ENCODE peak calls at places on chromosomes 7 and 10, in ten cellular contexts. F is AG04449, X is endothelial cell of umbilical vein, M is cardiac fibroblast, D is testis, N is GM23338, C is ovary, V is right lobe of liver, B is A549, S is kidney. O is an unnamed sample.

GRCh38 chr10:31709028-31709427 is 219.6 kb downstream of the ARHGAP12 start:
- DNase-seq in N (no peak), S (no peak), C (no peak), V (no peak), X (peak), M (peak), B (no peak), F (no peak), D (no peak), O (no peak)

GRCh38 chr10:129320340-129320739 is 146.7 kb upstream of the MGMT start:
- DNase-seq in F (no peak), B (no peak), D (no peak), N (no peak), M (peak), V (no peak), X (no peak), S (no peak), C (no peak), O (no peak)

GRCh38 chr7:26046150-26046549 is 105.8 kb upstream of the NFE2L3 start:
- DNase-seq in N (no peak), M (no peak), B (no peak), D (no peak), S (no peak), V (no peak), F (no peak), C (no peak), X (no peak), O (no peak)

GRCh38 chr7:107687656-107688055 is 27.0 kb downstream of the SLC26A4 start:
- DNase-seq in S (no peak), C (no peak), F (no peak), X (peak), D (no peak), M (no peak), B (no peak), N (no peak), V (no peak), O (no peak)

GRCh38 chr10:71737356-71738172 is 18.0 kb upstream of the C10orf105 start:
- DNase-seq in C (no peak), F (no peak), B (no peak), S (no peak), N (no peak), X (no peak), D (no peak), M (no peak), V (peak), O (no peak)

GRCh38 chr7:136617176-136617575 is 251.3 kb upstream of the CHRM2 start:
- DNase-seq in B (no peak), N (no peak), F (peak), S (no peak), C (no peak), V (no peak), D (no peak), M (no peak), X (no peak), O (no peak)

GRCh38 chr10:43076876-43077420 is at the start of gene RET:
- DNase-seq in F (no peak), C (no peak), B (peak), M (no peak), V (no peak), S (no peak), N (peak), X (no peak), D (peak), O (peak)

GRCh38 chr10:96984512-96985225 is 152.6 kb downstream of the LCOR start:
- DNase-seq in M (no peak), D (no peak), C (no peak), S (no peak), X (no peak), B (no peak), N (peak), F (no peak), V (no peak), O (no peak)

GRCh38 chr10:70343712-70344111 is 38.7 kb downstream of the LRRC20 start:
- DNase-seq in F (no peak), X (no peak), D (no peak), B (no peak), C (no peak), V (no peak), S (no peak), N (no peak), M (no peak), O (no peak)

GRCh38 chr7:134826105-134826504 is 46.7 kb downstream of the CALD1 start:
- DNase-seq in F (no peak), N (no peak), S (no peak), M (peak), D (no peak), V (no peak), C (no peak), X (no peak), B (no peak), O (no peak)

GRCh38 chr7:133950856-133951255 is 176.3 kb upstream of the LRGUK start:
- DNase-seq in C (no peak), F (no peak), M (no peak), B (no peak), N (peak), D (no peak), S (no peak), V (no peak), X (no peak), O (no peak)

GRCh38 chr10:125105856-125106255 is 54.5 kb downstream of the CTBP2 start:
- DNase-seq in F (no peak), X (no peak), N (no peak), D (no peak), S (no peak), V (no peak), B (no peak), M (no peak), C (peak), O (no peak)

GRCh38 chr10:93081834-93082233 is 8.1 kb downstream of the CYP26A1 start:
- DNase-seq in C (no peak), N (no peak), B (no peak), D (no peak), F (no peak), M (no peak), X (no peak), S (no peak), V (no peak), O (no peak)

GRCh38 chr10:93079663-93080349 is 6.1 kb downstream of the CYP26A1 start:
- DNase-seq in D (no peak), C (no peak), F (no peak), M (no peak), X (no peak), V (peak), N (no peak), S (no peak), B (no peak), O (no peak)

GRCh38 chr10:93081296-93081695 is 7.6 kb downstream of the CYP26A1 start:
- DNase-seq in N (no peak), S (no peak), F (no peak), B (no peak), C (no peak), V (no peak), M (no peak), D (no peak), X (no peak), O (no peak)

GRCh38 chr10:93077860-93078337 is 4.2 kb downstream of the CYP26A1 start:
- DNase-seq in D (no peak), B (no peak), N (no peak), S (no peak), F (no peak), M (no peak), X (no peak), C (no peak), V (peak), O (no peak)

DNA sequence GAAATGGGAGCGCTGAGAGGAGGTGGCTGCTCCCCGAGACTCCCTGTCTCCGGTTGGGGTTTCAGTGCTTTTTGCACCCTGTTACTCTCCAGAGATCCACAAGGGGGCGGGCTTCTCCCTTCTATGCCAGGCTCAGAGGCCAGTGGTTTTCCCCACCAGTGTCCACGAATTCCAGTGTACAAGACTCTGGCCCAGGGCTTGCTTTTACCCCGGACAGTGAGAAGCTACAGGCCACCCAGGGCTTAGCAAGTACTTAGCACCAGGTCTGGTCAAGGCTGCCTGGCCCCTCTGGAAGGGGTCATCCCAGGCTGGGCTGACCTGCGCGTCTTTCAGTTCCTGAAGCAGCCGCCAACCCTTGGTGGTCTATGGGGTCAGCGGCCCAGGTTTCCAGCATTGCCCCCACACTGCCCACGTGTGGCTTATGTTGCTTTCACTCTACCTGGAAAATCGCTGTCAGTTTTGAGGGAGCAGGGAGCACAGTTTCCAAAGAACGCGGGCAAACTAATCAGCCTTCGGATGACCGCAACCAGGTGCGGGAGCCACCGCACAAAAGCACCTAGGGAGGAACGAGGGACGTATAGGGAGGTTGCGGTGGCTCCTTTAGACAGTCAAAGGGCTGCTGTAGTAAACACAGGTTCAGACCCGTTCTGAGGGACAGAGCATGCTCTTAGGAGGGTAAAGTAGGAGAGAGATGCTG is 6.8 kb downstream of the CYP26A1 start:
- DNase-seq in S (no peak), M (peak), B (peak), X (no peak), N (peak), F (no peak), D (peak), V (peak), C (no peak), O (peak)
- TF ChIP-seq CTCF in S (peak), M (peak), B (peak), X (peak), N (peak), F (peak), D (peak), V (peak), C (peak), O (peak)

GRCh38 chr10:36670616-36671402 is 454.6 kb upstream of the ANKRD30A start:
- DNase-seq in D (no peak), B (no peak), V (no peak), S (no peak), F (no peak), M (no peak), N (no peak), X (peak), C (no peak), O (peak)

GRCh38 chr10:36669615-36670325 is 455.6 kb upstream of the ANKRD30A start:
- DNase-seq in S (no peak), N (no peak), C (no peak), D (no peak), F (no peak), B (no peak), M (no peak), V (no peak), X (peak), O (no peak)

GRCh38 chr10:36675458-36675880 is 449.9 kb upstream of the ANKRD30A start:
- DNase-seq in F (no peak), M (peak), V (no peak), X (no peak), D (no peak), S (no peak), C (no peak), N (no peak), B (no peak), O (no peak)

GRCh38 chr10:36676321-36677169 is 448.9 kb upstream of the ANKRD30A start:
- DNase-seq in S (no peak), C (no peak), X (no peak), V (no peak), N (no peak), B (no peak), F (peak), M (peak), D (no peak), O (peak)

DNA sequence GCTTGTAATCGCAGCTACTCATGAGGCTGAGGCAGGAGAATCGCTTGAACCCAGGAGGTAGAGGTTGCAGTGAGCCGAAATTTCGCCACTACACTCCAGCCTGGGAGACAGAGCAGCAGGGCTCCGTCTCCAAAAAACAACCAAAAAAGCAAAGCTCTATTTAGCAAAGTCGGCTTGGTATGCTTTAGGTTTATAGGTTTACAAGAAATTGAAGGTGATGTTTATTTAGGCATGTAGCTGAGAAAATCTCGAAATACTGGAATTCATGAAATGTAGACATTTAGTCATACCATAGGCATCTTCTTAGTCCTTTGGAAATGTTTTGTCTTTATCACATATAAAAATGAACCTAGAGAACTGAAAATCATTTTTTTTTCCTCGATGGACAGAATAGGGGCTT is 453.8 kb upstream of the ANKRD30A start:
- DNase-seq in M (peak), C (no peak), F (peak), V (no peak), S (no peak), B (no peak), X (no peak), D (no peak), N (no peak), O (no peak)
- H3K4me3 ChIP-seq in M (no peak), C (no peak), F (no peak), V (no peak), S (no peak), B (no peak), X (no peak), D (no peak), N (no peak), O (no peak)

GRCh38 chr10:79295593-79295992 is 51.7 kb upstream of the PPIF start:
- DNase-seq in B (no peak), S (no peak), N (no peak), F (no peak), D (no peak), V (peak), C (no peak), M (no peak), X (no peak), O (no peak)

GRCh38 chr10:79292026-79292425 is 55.2 kb upstream of the PPIF start:
- DNase-seq in X (no peak), S (no peak), C (no peak), V (no peak), M (no peak), N (no peak), B (no peak), D (no peak), F (no peak), O (no peak)

GRCh38 chr10:79293841-79294705 is 53.2 kb upstream of the PPIF start:
- DNase-seq in X (peak), B (no peak), M (peak), D (peak), N (no peak), S (no peak), F (no peak), V (peak), C (no peak), O (no peak)

GRCh38 chr10:79289801-79290200 is 57.5 kb upstream of the PPIF start:
- DNase-seq in D (no peak), B (no peak), M (no peak), V (no peak), N (no peak), X (no peak), F (no peak), S (no peak), C (no peak), O (no peak)

GRCh38 chr10:79292789-79293746 is 54.2 kb upstream of the PPIF start:
- DNase-seq in D (no peak), C (no peak), X (no peak), M (peak), N (peak), B (peak), S (no peak), F (no peak), V (no peak), O (no peak)
- TF ChIP-seq CTCF in D (no peak), C (no peak), X (peak), M (peak), N (peak), B (peak), S (peak), F (peak), V (peak), O (peak)

DNA sequence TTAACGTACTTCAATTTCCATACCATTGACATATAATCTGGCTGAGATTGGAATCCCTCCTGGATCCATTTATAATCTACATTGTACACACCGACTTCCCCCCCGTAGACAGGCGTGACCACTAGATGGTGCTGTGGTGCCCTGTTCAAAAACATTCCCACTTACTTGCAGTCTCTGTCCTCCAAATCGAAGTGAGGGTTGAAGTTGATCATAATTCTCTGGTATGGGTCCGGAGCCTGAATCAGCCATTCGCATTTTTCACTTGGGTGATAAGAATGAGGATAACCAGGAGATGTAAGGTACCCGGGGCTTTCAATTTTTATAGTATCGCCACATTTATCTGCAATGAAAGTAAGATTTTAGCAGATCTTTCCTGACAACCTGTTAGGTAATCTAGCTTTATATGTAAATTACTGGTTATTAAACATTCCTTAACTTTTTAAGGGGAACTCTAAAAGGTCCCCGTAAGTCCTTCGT is 3.9 kb downstream of the NRP1 start:
- DNase-seq in B (peak), C (peak), X (peak), V (peak), S (peak), D (peak), F (no peak), M (peak), N (peak), O (peak)
- H3K4me3 ChIP-seq in B (peak), C (peak), X (peak), V (peak), S (peak), D (no peak), F (peak), M (peak), N (no peak), O (peak)

GRCh38 chr7:22732556-22733126 is 5.6 kb downstream of the IL6 start:
- DNase-seq in D (no peak), N (peak), X (peak), B (no peak), V (no peak), M (peak), C (no peak), S (no peak), F (no peak), O (no peak)
- TF ChIP-seq CTCF in D (no peak), N (peak), X (peak), B (peak), V (peak), M (peak), C (no peak), S (peak), F (peak), O (no peak)

O was measured in A673.